ENCODE peak calls at places on chromosomes 16 and 17, in seven cellular contexts. V is body of pancreas; Y is H7; M is hepatocyte; H is naive thymus-derived CD4-positive, alpha-beta T cell; J is thyroid gland; L is fibroblast of mammary gland. R is an unnamed sample.

GRCh38 chr17:69539781-69540319 is 125.4 kb downstream of the MAP2K6 start:
- DNase-seq in M (peak; percentile 62), J (peak; percentile 31), V (no peak), L (peak; percentile 70), H (no peak), Y (no peak), R (peak; percentile 86)

GRCh38 chr16:17440131-17440530 is 30.6 kb downstream of the XYLT1 start:
- DNase-seq in J (no peak), M (no peak), V (no peak), H (no peak), L (no peak), Y (no peak), R (no peak)

GRCh38 chr16:53982631-53983042 is 278.7 kb downstream of the FTO start:
- DNase-seq in M (no peak), L (no peak), V (no peak), H (no peak), Y (no peak), J (no peak), R (peak; percentile 44)

GRCh38 chr16:66274335-66275110 is 92.0 kb upstream of the CDH5 start:
- DNase-seq in L (peak; percentile 44), Y (no peak), V (no peak), H (no peak), J (no peak), M (peak; percentile 41), R (peak; percentile 67)

GRCh38 chr16:78505544-78506371 is 406.3 kb downstream of the WWOX start:
- DNase-seq in L (peak; percentile 77), Y (peak; percentile 47), J (peak; percentile 55), M (peak; percentile 23), V (peak; percentile 50), H (no peak), R (no peak)

GRCh38 chr17:31449746-31450145 is 58.3 kb downstream of the RAB11FIP4 start:
- DNase-seq in L (no peak), Y (no peak), J (no peak), H (no peak), V (no peak), M (no peak), R (no peak)

GRCh38 chr16:64657316-64658011 is 464.4 kb downstream of the CDH11 start:
- DNase-seq in J (no peak), Y (no peak), L (peak; percentile 15), M (no peak), V (no peak), H (no peak), R (peak; percentile 77)

GRCh38 chr16:16865374-16865773 is 486.4 kb downstream of the NPIPA7 start:
- DNase-seq in L (no peak), Y (no peak), J (no peak), V (no peak), H (no peak), M (no peak), R (no peak)

GRCh38 chr16:90022209-90023077 is 3.2 kb upstream of the DBNDD1 start:
- DNase-seq in L (peak; percentile 82), M (peak; percentile 83), V (peak; percentile 93), H (peak; percentile 77), Y (no peak), J (peak; percentile 96), R (peak; percentile 73)

GRCh38 chr16:86894925-86895324 is 316.6 kb downstream of the FOXL1 start:
- DNase-seq in J (no peak), M (no peak), V (no peak), H (no peak), L (no peak), Y (no peak), R (no peak)

GRCh38 chr16:79519448-79519847 is 81.1 kb downstream of the MAF start:
- DNase-seq in L (no peak), J (peak; percentile 69), Y (no peak), M (no peak), V (peak; percentile 41), H (no peak), R (no peak)

GRCh38 chr17:9842057-9842758 is 16.5 kb downstream of the GLP2R start:
- DNase-seq in J (peak; percentile 22), V (peak; percentile 26), H (no peak), L (peak; percentile 80), Y (no peak), M (peak; percentile 49), R (no peak)

GRCh38 chr17:51805765-51806164 is 352.7 kb downstream of the CA10 start:
- DNase-seq in Y (no peak), J (no peak), H (no peak), L (no peak), V (peak; percentile 51), M (no peak), R (no peak)

GRCh38 chr17:49596613-49597244 is 21.1 kb downstream of the NXPH3 start:
- DNase-seq in L (no peak), Y (no peak), J (no peak), M (no peak), V (no peak), H (no peak), R (no peak)

GRCh38 chr17:56880571-56880970 is 33.3 kb downstream of the TRIM25 start:
- DNase-seq in J (no peak), L (no peak), Y (no peak), M (no peak), V (no peak), H (no peak), R (no peak)

GRCh38 chr16:88295526-88296436 is 87.0 kb upstream of the ZNF469 start:
- DNase-seq in Y (no peak), L (no peak), H (no peak), J (no peak), V (no peak), M (no peak), R (no peak)

GRCh38 chr16:67236551-67237395 is 9.8 kb downstream of the TMEM208 start:
- DNase-seq in J (peak; percentile 17), Y (peak; percentile 100), L (peak; percentile 67), H (peak; percentile 49), V (peak; percentile 9), M (peak; percentile 46), R (no peak)

GRCh38 chr17:82497483-82498405 is 21.8 kb upstream of the FOXK2 start:
- DNase-seq in M (peak; percentile 35), L (peak; percentile 72), Y (peak; percentile 85), V (peak; percentile 43), J (peak; percentile 62), H (peak; percentile 50), R (peak; percentile 39)

GRCh38 chr16:17744903-17745581 is 274.3 kb upstream of the XYLT1 start:
- DNase-seq in M (no peak), Y (peak; percentile 68), H (no peak), L (no peak), J (no peak), V (no peak), R (no peak)

GRCh38 chr16:11051430-11052079 is 107.2 kb downstream of the CLEC16A start:
- DNase-seq in J (no peak), V (no peak), M (no peak), L (no peak), H (no peak), Y (no peak), R (no peak)

DNA sequence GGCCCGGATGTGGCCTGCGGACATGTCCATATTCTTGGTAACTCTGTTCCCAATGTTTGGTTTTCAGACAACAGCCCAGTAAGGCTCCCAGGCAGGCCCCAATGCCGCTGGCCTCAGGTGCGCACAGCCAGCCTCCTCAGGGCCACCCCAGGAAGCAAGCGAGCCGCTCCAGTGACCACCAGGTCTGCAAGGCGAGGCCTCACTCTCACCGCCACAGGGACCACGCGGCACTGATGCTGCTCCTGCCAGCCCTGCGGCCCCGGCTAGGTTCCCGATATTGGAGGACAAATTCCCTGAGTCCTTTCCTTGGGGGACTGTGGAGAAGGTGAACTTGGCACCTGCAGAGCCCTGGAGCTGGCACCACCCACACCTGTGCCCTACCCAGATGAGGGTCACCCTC is 19.0 kb downstream of the PDIA2 start:
- DNase-seq in M (no peak), V (no peak), L (no peak), H (no peak), Y (no peak), J (no peak), R (no peak)
- H3K4me3 ChIP-seq in M (no peak overlapping the region), V (no peak overlapping the region), L (no peak overlapping the region), H (no peak overlapping the region), Y (no peak overlapping the region), J (no peak overlapping the region), R (no peak overlapping the region)

GRCh38 chr17:21457051-21458026 is 81.2 kb downstream of the KCNJ12 start:
- DNase-seq in J (peak; percentile 93), H (peak; percentile 97), L (peak; percentile 95), V (peak; percentile 89), M (peak; percentile 92), Y (peak; percentile 99), R (peak; percentile 91)

GRCh38 chr17:21458036-21458435 is 81.9 kb downstream of the KCNJ12 start:
- DNase-seq in H (no peak), Y (peak; percentile 79), V (no peak), M (no peak), L (no peak), J (no peak), R (no peak)

GRCh38 chr17:21453144-21453982 is 77.2 kb downstream of the KCNJ12 start:
- DNase-seq in L (no peak), M (no peak), V (no peak), H (no peak), Y (peak; percentile 8), J (no peak), R (no peak)

GRCh38 chr17:21455761-21456160 is 79.6 kb downstream of the KCNJ12 start:
- DNase-seq in M (no peak), Y (peak; percentile 10), L (no peak), V (no peak), H (no peak), J (no peak), R (no peak)

GRCh38 chr17:21452377-21453143 is 76.4 kb downstream of the KCNJ12 start:
- DNase-seq in L (peak; percentile 84), M (peak; percentile 67), V (peak; percentile 50), J (peak; percentile 56), H (peak; percentile 38), Y (peak; percentile 75), R (peak; percentile 53)
- H3K4me3 ChIP-seq in L (peak overlapping the region; percentile 10), M (no peak overlapping the region), V (no peak overlapping the region), J (no peak overlapping the region), H (no peak overlapping the region), Y (peak overlapping the region; percentile 32), R (peak overlapping the region; percentile 14)

GRCh38 chr17:73091410-73091769 is 1.1 kb downstream of the SLC39A11 start:
- DNase-seq in H (no peak), Y (no peak), J (no peak), V (no peak), M (no peak), L (no peak), R (no peak)
- H3K4me3 ChIP-seq in H (peak overlapping the region; percentile 69), Y (no peak overlapping the region), J (no peak overlapping the region), V (no peak overlapping the region), M (no peak overlapping the region), L (peak overlapping the region; percentile 79), R (no peak overlapping the region)

GRCh38 chr17:38779965-38780752 is 19.2 kb downstream of the PIP4K2B start:
- DNase-seq in Y (no peak), J (no peak), V (no peak), M (no peak), L (no peak), H (no peak), R (no peak)
- H3K4me3 ChIP-seq in Y (no peak overlapping the region), J (no peak overlapping the region), V (no peak overlapping the region), M (no peak overlapping the region), L (no peak overlapping the region), H (no peak overlapping the region), R (no peak overlapping the region)

DNA sequence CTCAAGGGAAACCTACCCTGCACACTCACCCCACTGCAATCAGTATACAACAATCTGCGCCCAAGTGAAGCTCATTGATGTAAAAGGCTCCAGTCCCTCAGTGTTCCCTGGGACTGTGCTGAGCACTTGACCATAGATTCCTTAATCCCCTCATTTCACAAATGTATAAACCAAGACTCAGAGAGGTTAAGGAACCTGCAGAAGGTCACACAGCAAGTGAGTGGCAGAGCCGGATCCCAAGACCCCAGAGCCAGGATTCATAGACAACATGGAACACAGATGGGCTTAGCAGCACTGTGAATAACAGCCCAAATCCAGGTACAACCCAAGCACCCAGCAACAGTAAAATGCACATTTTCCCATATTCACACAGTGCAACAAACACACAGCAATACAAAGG is 225.7 kb downstream of the C16orf78 start:
- DNase-seq in Y (no peak), M (no peak), H (no peak), J (no peak), V (no peak), L (no peak), R (no peak)
- H3K4me3 ChIP-seq in Y (no peak overlapping the region), M (no peak overlapping the region), H (no peak overlapping the region), J (no peak overlapping the region), V (no peak overlapping the region), L (no peak overlapping the region), R (no peak overlapping the region)

R was measured in bronchial epithelial cell.